ENCODE peak calls at places on chromosome 18, in nine cellular contexts. One of them, this sample, is unnamed.

GRCh38 chr18:79634593-79634992 is 45.0 kb upstream of the CTDP1 start:
- DNase-seq in HepG2: no peak
- DNase-seq in H1: no peak
- DNase-seq in endothelial cell of umbilical vein: no peak
- DNase-seq in SK-N-SH: no peak
- DNase-seq in K562: no peak
- DNase-seq in HCT116: no peak
- DNase-seq in A549: no peak
- DNase-seq in GM12878: no peak
- DNase-seq in this sample: no peak

GRCh38 chr18:21559195-21559594 is 41.3 kb downstream of the ESCO1 start:
- DNase-seq in HepG2: no peak
- DNase-seq in SK-N-SH: no peak
- DNase-seq in HCT116: no peak
- DNase-seq in A549: no peak
- DNase-seq in GM12878: no peak
- DNase-seq in K562: no peak
- DNase-seq in H1: no peak
- DNase-seq in endothelial cell of umbilical vein: no peak
- DNase-seq in this sample: no peak

GRCh38 chr18:77039196-77040140 is 93.1 kb downstream of the MBP start:
- DNase-seq in A549: no peak
- DNase-seq in GM12878: no peak
- DNase-seq in SK-N-SH: no peak
- DNase-seq in HCT116: no peak
- DNase-seq in H1: no peak
- DNase-seq in K562: no peak
- DNase-seq in endothelial cell of umbilical vein: no peak
- DNase-seq in HepG2: no peak
- DNase-seq in this sample: no peak

GRCh38 chr18:31685097-31686082 is 1.0 kb upstream of the B4GALT6 start:
- DNase-seq in H1: peak
- DNase-seq in HCT116: peak
- DNase-seq in GM12878: peak
- DNase-seq in SK-N-SH: peak
- DNase-seq in K562: peak
- DNase-seq in HepG2: peak
- DNase-seq in endothelial cell of umbilical vein: peak
- DNase-seq in A549: peak
- DNase-seq in this sample: peak

GRCh38 chr18:2424420-2424819 is 146.9 kb downstream of the METTL4 start:
- DNase-seq in A549: no peak
- DNase-seq in SK-N-SH: no peak
- DNase-seq in endothelial cell of umbilical vein: no peak
- DNase-seq in H1: no peak
- DNase-seq in HCT116: no peak
- DNase-seq in GM12878: no peak
- DNase-seq in K562: no peak
- DNase-seq in HepG2: no peak
- DNase-seq in this sample: no peak

GRCh38 chr18:33914399-33914798 is 310.3 kb downstream of the NOL4 start:
- DNase-seq in GM12878: no peak
- DNase-seq in HCT116: no peak
- DNase-seq in K562: no peak
- DNase-seq in HepG2: no peak
- DNase-seq in H1: no peak
- DNase-seq in SK-N-SH: no peak
- DNase-seq in A549: no peak
- DNase-seq in endothelial cell of umbilical vein: no peak
- DNase-seq in this sample: no peak

GRCh38 chr18:77101410-77102245 is 31.0 kb downstream of the MBP start:
- DNase-seq in A549: peak
- DNase-seq in endothelial cell of umbilical vein: peak
- DNase-seq in H1: no peak
- DNase-seq in K562: no peak
- DNase-seq in GM12878: peak
- DNase-seq in HepG2: no peak
- DNase-seq in HCT116: peak
- DNase-seq in SK-N-SH: peak
- DNase-seq in this sample: peak

GRCh38 chr18:38077219-38077618 is 511.6 kb upstream of the CELF4 start:
- DNase-seq in H1: no peak
- DNase-seq in HepG2: no peak
- DNase-seq in A549: no peak
- DNase-seq in SK-N-SH: no peak
- DNase-seq in HCT116: no peak
- DNase-seq in K562: no peak
- DNase-seq in GM12878: no peak
- DNase-seq in endothelial cell of umbilical vein: no peak
- DNase-seq in this sample: peak

GRCh38 chr18:47809420-47809819 is 121.0 kb downstream of the SMAD2 start:
- DNase-seq in HCT116: no peak
- DNase-seq in K562: no peak
- DNase-seq in endothelial cell of umbilical vein: no peak
- DNase-seq in H1: no peak
- DNase-seq in GM12878: no peak
- DNase-seq in HepG2: no peak
- DNase-seq in A549: no peak
- DNase-seq in SK-N-SH: no peak
- DNase-seq in this sample: no peak

GRCh38 chr18:59996370-59996966 is 96.7 kb downstream of the PMAIP1 start:
- DNase-seq in SK-N-SH: peak
- DNase-seq in H1: no peak
- DNase-seq in A549: peak
- DNase-seq in HepG2: peak
- DNase-seq in endothelial cell of umbilical vein: peak
- DNase-seq in GM12878: no peak
- DNase-seq in K562: peak
- DNase-seq in HCT116: peak
- DNase-seq in this sample: peak

GRCh38 chr18:2913398-2914005 is 66.7 kb downstream of the EMILIN2 start:
- DNase-seq in endothelial cell of umbilical vein: no peak
- DNase-seq in HepG2: no peak
- DNase-seq in A549: no peak
- DNase-seq in GM12878: no peak
- DNase-seq in HCT116: no peak
- DNase-seq in H1: no peak
- DNase-seq in SK-N-SH: no peak
- DNase-seq in K562: no peak
- DNase-seq in this sample: no peak

GRCh38 chr18:54148151-54148550 is 76.3 kb downstream of the MBD2 start:
- DNase-seq in HCT116: no peak
- DNase-seq in A549: no peak
- DNase-seq in K562: no peak
- DNase-seq in GM12878: no peak
- DNase-seq in H1: no peak
- DNase-seq in endothelial cell of umbilical vein: no peak
- DNase-seq in SK-N-SH: no peak
- DNase-seq in HepG2: no peak
- DNase-seq in this sample: no peak

GRCh38 chr18:55588001-55588875 is at the start of gene TCF4:
- DNase-seq in HCT116: no peak
- DNase-seq in A549: peak
- DNase-seq in K562: peak
- DNase-seq in GM12878: no peak
- DNase-seq in H1: no peak
- DNase-seq in endothelial cell of umbilical vein: peak
- DNase-seq in HepG2: no peak
- DNase-seq in SK-N-SH: peak
- DNase-seq in this sample: peak

GRCh38 chr18:58201728-58202405 is 157.8 kb downstream of the NEDD4L start:
- DNase-seq in A549: no peak
- DNase-seq in GM12878: no peak
- DNase-seq in SK-N-SH: no peak
- DNase-seq in HepG2: no peak
- DNase-seq in HCT116: no peak
- DNase-seq in K562: no peak
- DNase-seq in H1: no peak
- DNase-seq in endothelial cell of umbilical vein: no peak
- DNase-seq in this sample: no peak

GRCh38 chr18:2337552-2338141 is 233.7 kb downstream of the METTL4 start:
- DNase-seq in HCT116: peak
- DNase-seq in A549: peak
- DNase-seq in K562: peak
- DNase-seq in HepG2: peak
- DNase-seq in GM12878: no peak
- DNase-seq in endothelial cell of umbilical vein: peak
- DNase-seq in H1: no peak
- DNase-seq in SK-N-SH: peak
- DNase-seq in this sample: peak

GRCh38 chr18:47050468-47050867 is 15.0 kb upstream of the ELOA2 start:
- DNase-seq in HepG2: peak
- DNase-seq in HCT116: peak
- DNase-seq in endothelial cell of umbilical vein: peak
- DNase-seq in A549: peak
- DNase-seq in K562: peak
- DNase-seq in H1: no peak
- DNase-seq in GM12878: no peak
- DNase-seq in SK-N-SH: peak
- DNase-seq in this sample: peak

DNA sequence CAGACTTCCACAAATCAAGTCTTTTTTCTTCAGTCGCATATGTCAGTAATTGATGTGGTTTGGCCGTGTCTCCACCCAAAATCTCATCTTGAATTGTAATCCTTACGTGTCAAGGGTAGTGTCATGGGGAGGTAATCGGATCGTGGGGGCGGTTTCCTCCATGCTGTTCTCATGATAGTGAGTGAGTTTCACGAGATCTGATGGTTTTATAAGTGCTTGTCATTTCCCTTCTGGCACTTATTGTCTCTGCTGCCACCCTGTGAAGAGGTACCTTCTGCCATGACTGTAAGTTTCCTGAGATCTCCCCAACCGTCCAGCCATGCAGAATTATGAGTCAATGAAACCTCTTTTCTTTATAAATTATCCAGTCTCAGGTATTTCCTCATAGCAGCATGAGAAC is 478.8 kb downstream of the PTPRM start:
- DNase-seq in endothelial cell of umbilical vein: no peak
- DNase-seq in HCT116: peak
- DNase-seq in GM12878: no peak
- DNase-seq in K562: no peak
- DNase-seq in A549: no peak
- DNase-seq in SK-N-SH: no peak
- DNase-seq in H1: no peak
- DNase-seq in HepG2: no peak
- DNase-seq in this sample: no peak
- TF ChIP-seq CTCF in endothelial cell of umbilical vein: no peak
- TF ChIP-seq CTCF in HCT116: no peak
- TF ChIP-seq CTCF in GM12878: no peak
- TF ChIP-seq CTCF in K562: no peak
- TF ChIP-seq CTCF in A549: no peak
- TF ChIP-seq CTCF in SK-N-SH: no peak
- TF ChIP-seq CTCF in H1: no peak
- TF ChIP-seq CTCF in HepG2: no peak
- TF ChIP-seq CTCF in this sample: no peak

GRCh38 chr18:9914584-9915290 is 921 bp downstream of the VAPA start:
- DNase-seq in endothelial cell of umbilical vein: peak
- DNase-seq in A549: peak
- DNase-seq in K562: no peak
- DNase-seq in GM12878: no peak
- DNase-seq in H1: no peak
- DNase-seq in SK-N-SH: no peak
- DNase-seq in HCT116: peak
- DNase-seq in HepG2: peak
- DNase-seq in this sample: peak

GRCh38 chr18:9915291-9916066 is 1.7 kb downstream of the VAPA start:
- DNase-seq in H1: no peak
- DNase-seq in K562: no peak
- DNase-seq in A549: no peak
- DNase-seq in HepG2: no peak
- DNase-seq in HCT116: no peak
- DNase-seq in endothelial cell of umbilical vein: no peak
- DNase-seq in SK-N-SH: no peak
- DNase-seq in GM12878: no peak
- DNase-seq in this sample: no peak

GRCh38 chr18:9916067-9916684 is 2.4 kb downstream of the VAPA start:
- DNase-seq in HepG2: no peak
- DNase-seq in HCT116: no peak
- DNase-seq in K562: no peak
- DNase-seq in A549: no peak
- DNase-seq in SK-N-SH: no peak
- DNase-seq in GM12878: no peak
- DNase-seq in H1: no peak
- DNase-seq in endothelial cell of umbilical vein: peak
- DNase-seq in this sample: no peak

GRCh38 chr18:9918016-9918680 is 4.3 kb downstream of the VAPA start:
- DNase-seq in K562: no peak
- DNase-seq in GM12878: no peak
- DNase-seq in HCT116: no peak
- DNase-seq in HepG2: peak
- DNase-seq in A549: no peak
- DNase-seq in SK-N-SH: no peak
- DNase-seq in endothelial cell of umbilical vein: peak
- DNase-seq in H1: no peak
- DNase-seq in this sample: no peak

DNA sequence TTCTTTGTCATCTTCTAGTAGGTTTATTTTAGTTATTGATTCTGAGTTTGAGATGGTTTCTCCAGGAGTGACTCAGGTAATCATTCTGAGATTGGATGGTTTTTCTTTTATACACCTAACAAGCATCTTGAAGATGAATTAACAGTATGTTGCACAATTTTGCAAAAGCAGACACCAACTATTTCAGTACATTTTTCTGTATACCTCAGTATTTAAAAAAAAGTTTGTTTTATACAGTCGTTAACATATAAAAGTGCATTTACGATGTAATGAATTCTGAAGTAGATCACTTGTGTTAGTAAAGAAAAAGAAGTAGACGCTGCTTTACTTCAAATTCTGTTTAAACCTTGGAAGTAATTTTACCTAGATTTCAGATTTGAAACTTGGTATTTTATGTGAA is 3.0 kb downstream of the VAPA start:
- DNase-seq in endothelial cell of umbilical vein: no peak
- DNase-seq in H1: no peak
- DNase-seq in GM12878: no peak
- DNase-seq in HCT116: no peak
- DNase-seq in A549: no peak
- DNase-seq in HepG2: no peak
- DNase-seq in K562: no peak
- DNase-seq in SK-N-SH: no peak
- DNase-seq in this sample: no peak
- H3K4me3 ChIP-seq in endothelial cell of umbilical vein: no peak
- H3K4me3 ChIP-seq in H1: no peak
- H3K4me3 ChIP-seq in GM12878: peak
- H3K4me3 ChIP-seq in HCT116: no peak
- H3K4me3 ChIP-seq in A549: peak
- H3K4me3 ChIP-seq in HepG2: peak
- H3K4me3 ChIP-seq in K562: peak
- H3K4me3 ChIP-seq in SK-N-SH: no peak
- H3K4me3 ChIP-seq in this sample: peak

GRCh38 chr18:7177131-7177744 is 53.7 kb upstream of the LRRC30 start:
- DNase-seq in GM12878: no peak
- DNase-seq in H1: no peak
- DNase-seq in A549: peak
- DNase-seq in endothelial cell of umbilical vein: peak
- DNase-seq in K562: peak
- DNase-seq in HCT116: no peak
- DNase-seq in HepG2: peak
- DNase-seq in SK-N-SH: peak
- DNase-seq in this sample: peak
- TF ChIP-seq MAX in GM12878: no peak
- TF ChIP-seq MAX in H1: no peak
- TF ChIP-seq MAX in A549: no peak
- TF ChIP-seq MAX in endothelial cell of umbilical vein: no peak
- TF ChIP-seq MAX in K562: no peak
- TF ChIP-seq MAX in HCT116: no peak
- TF ChIP-seq MAX in HepG2: no peak
- TF ChIP-seq MAX in SK-N-SH: no peak
- TF ChIP-seq MAX in this sample: no peak

GRCh38 chr18:9147440-9148238 is 11.1 kb downstream of the ANKRD12 start:
- DNase-seq in endothelial cell of umbilical vein: peak
- DNase-seq in K562: no peak
- DNase-seq in A549: peak
- DNase-seq in H1: no peak
- DNase-seq in HepG2: peak
- DNase-seq in GM12878: peak
- DNase-seq in HCT116: peak
- DNase-seq in SK-N-SH: peak
- DNase-seq in this sample: peak
- TF ChIP-seq CTCF in endothelial cell of umbilical vein: peak
- TF ChIP-seq CTCF in K562: peak
- TF ChIP-seq CTCF in A549: peak
- TF ChIP-seq CTCF in H1: peak
- TF ChIP-seq CTCF in HepG2: peak
- TF ChIP-seq CTCF in GM12878: peak
- TF ChIP-seq CTCF in HCT116: peak
- TF ChIP-seq CTCF in SK-N-SH: peak
- TF ChIP-seq CTCF in this sample: peak